ENCODE peak calls at places on chromosomes 5 and 9, in four cellular contexts. H is endothelial cell, K is stomach, N is mesothelial cell of epicardium. D is an unnamed sample.

GRCh38 chr5:2299388-2300220 is 416.9 kb upstream of the IRX4 start:
- DNase-seq in N (no peak), K (no peak), H (no peak), D (no peak)

GRCh38 chr9:132672413-132672690 is 2.1 kb downstream of the GTF3C4 start:
- DNase-seq in N (no peak), K (no peak), H (no peak), D (peak; percentile 80)

GRCh38 chr9:107137495-107138202 is 145.4 kb upstream of the RAD23B start:
- DNase-seq in K (no peak), H (peak; percentile 15), N (no peak), D (peak; percentile 50)

GRCh38 chr9:134841180-134841904 is 39.3 kb upstream of the FCN2 start:
- DNase-seq in H (no peak), N (no peak), K (no peak), D (no peak)

GRCh38 chr5:146388418-146388817 is 49.8 kb downstream of the POU4F3 start:
- DNase-seq in H (no peak), N (no peak), K (no peak), D (peak; percentile 28)

GRCh38 chr5:109155625-109156024 is 254.1 kb downstream of the PJA2 start:
- DNase-seq in N (no peak), H (no peak), K (no peak), D (no peak)

GRCh38 chr5:79512692-79513518 is 1.0 kb downstream of the HOMER1 start:
- DNase-seq in H (peak; percentile 14), N (no peak), K (no peak), D (peak; percentile 35)

GRCh38 chr5:172786736-172787462 is 15.9 kb upstream of the DUSP1 start:
- DNase-seq in N (no peak), K (no peak), H (no peak), D (no peak)

GRCh38 chr5:75952291-75952690 is 130.9 kb upstream of the SV2C start:
- DNase-seq in K (no peak), N (no peak), H (no peak), D (no peak)

GRCh38 chr5:96548941-96549340 is 113.2 kb upstream of the CAST start:
- DNase-seq in N (no peak), H (no peak), K (no peak), D (no peak)

GRCh38 chr5:56985941-56986630 is 34.2 kb upstream of the MIER3 start:
- DNase-seq in H (no peak), N (no peak), K (no peak), D (no peak)

GRCh38 chr5:151547364-151547763 is 43.8 kb downstream of the FAT2 start:
- DNase-seq in H (no peak), N (no peak), K (no peak), D (no peak)

GRCh38 chr9:3809724-3810123 is 283.9 kb upstream of the RFX3 start:
- DNase-seq in K (no peak), H (no peak), N (no peak), D (peak; percentile 79)

GRCh38 chr9:2170737-2171136 is 155.6 kb downstream of the SMARCA2 start:
- DNase-seq in K (no peak), N (no peak), H (no peak), D (no peak)

GRCh38 chr9:88947581-88948573 is 43.4 kb upstream of the S1PR3 start:
- DNase-seq in N (no peak), H (no peak), K (no peak), D (no peak)

GRCh38 chr9:95091574-95091970 is 225.9 kb downstream of the FANCC start:
- DNase-seq in H (no peak), K (no peak), N (no peak), D (peak; percentile 39)

GRCh38 chr9:136769710-136770191 is 5.4 kb upstream of the LCN15 start:
- DNase-seq in K (no peak), H (peak; percentile 72), N (no peak), D (peak; percentile 44)

GRCh38 chr9:88747768-88748167 is 212.8 kb downstream of the NXNL2 start:
- DNase-seq in H (no peak), K (no peak), N (no peak), D (peak; percentile 72)

GRCh38 chr5:109691248-109691574 is 1.5 kb downstream of the MAN2A1 start:
- DNase-seq in H (no peak), K (no peak), N (no peak), D (no peak)

GRCh38 chr5:179818746-179819295 is 1.9 kb upstream of the SQSTM1 start:
- DNase-seq in N (peak; percentile 67), H (peak; percentile 59), K (peak; percentile 98), D (peak; percentile 88)

GRCh38 chr5:179815491-179816249 is 5.0 kb upstream of the SQSTM1 start:
- DNase-seq in N (no peak), K (no peak), H (no peak), D (no peak)

GRCh38 chr5:179819296-179820126 is 1.2 kb upstream of the SQSTM1 start:
- DNase-seq in N (no peak), H (peak; percentile 56), K (peak; percentile 77), D (peak; percentile 64)

GRCh38 chr5:179816401-179817070 is 4.2 kb upstream of the SQSTM1 start:
- DNase-seq in N (no peak), K (no peak), H (no peak), D (no peak)

GRCh38 chr5:179817071-179817840 is 3.4 kb upstream of the SQSTM1 start:
- DNase-seq in H (no peak), K (no peak), N (no peak), D (no peak)
- TF ChIP-seq CTCF in H (no peak), K (no peak), N (no peak), D (no peak)

GRCh38 chr9:100426194-100426531 is 780 bp upstream of the MSANTD3 start:
- DNase-seq in H (no peak), N (no peak), K (no peak), D (no peak)

GRCh38 chr9:100425758-100426157 is 1.2 kb upstream of the MSANTD3 start:
- DNase-seq in H (no peak), N (no peak), K (no peak), D (peak; percentile 37)

GRCh38 chr9:100427366-100428263 is 672 bp downstream of the MSANTD3 start:
- DNase-seq in H (peak; percentile 47), K (peak; percentile 35), N (peak; percentile 40), D (peak; percentile 53)

GRCh38 chr9:100428871-100429654 is 2.1 kb downstream of the MSANTD3 start:
- DNase-seq in H (no peak), N (no peak), K (no peak), D (peak; percentile 96)

GRCh38 chr9:100426532-100427365 is at the start of gene MSANTD3:
- DNase-seq in K (peak; percentile 69), N (peak; percentile 47), H (peak; percentile 70), D (peak; percentile 76)
- TF ChIP-seq CTCF in K (peak; percentile 15), N (no peak), H (no peak), D (no peak)

GRCh38 chr5:115770466-115770865 is 46.0 kb downstream of the CDO1 start:
- DNase-seq in H (peak; percentile 43), K (peak; percentile 25), N (no peak), D (peak; percentile 30)
- TF ChIP-seq CTCF in H (peak; percentile 73), K (no peak), N (no peak), D (peak; percentile 66)

GRCh38 chr5:7397005-7397546 is 1.1 kb downstream of the ADCY2 start:
- DNase-seq in K (no peak), H (no peak), N (no peak), D (no peak)
- TF ChIP-seq CTCF in K (no peak), H (no peak), N (no peak), D (no peak)

GRCh38 chr9:127942152-127943010 is 4.7 kb upstream of the DPM2 start:
- DNase-seq in N (no peak), K (peak; percentile 73), H (peak; percentile 77), D (peak; percentile 51)
- TF ChIP-seq CTCF in N (peak; percentile 90), K (peak; percentile 87), H (peak; percentile 83), D (peak; percentile 82)

DNA sequence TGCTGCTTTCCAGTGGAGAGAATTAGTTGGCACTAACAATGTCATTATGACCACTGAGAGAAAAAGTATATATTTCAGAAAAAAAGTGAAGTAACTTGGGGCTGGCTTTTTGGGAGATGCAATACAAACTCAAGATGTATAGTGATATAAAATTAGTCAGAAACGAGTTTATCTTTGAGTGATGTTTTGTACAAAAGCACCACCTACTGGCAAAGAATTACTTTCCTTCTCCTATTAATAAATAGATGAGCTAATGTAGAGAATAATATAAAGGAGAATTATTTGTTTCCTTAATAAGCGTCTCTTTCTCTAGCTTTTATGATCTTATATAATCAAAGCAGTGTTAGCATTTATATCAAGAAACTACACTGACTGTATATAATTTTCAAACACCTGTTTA is 158.8 kb downstream of the MEF2C start:
- DNase-seq in H (no peak), K (no peak), N (no peak), D (peak; percentile 68)
- TF ChIP-seq CTCF in H (peak; percentile 18), K (peak; percentile 16), N (peak; percentile 53), D (peak; percentile 75)

GRCh38 chr9:36911037-36911436 is 123.0 kb downstream of the PAX5 start:
- DNase-seq in H (no peak), N (no peak), K (no peak), D (no peak)
- TF ChIP-seq CTCF in H (no peak), N (peak; percentile 13), K (no peak), D (no peak)

GRCh38 chr5:318931-319601 is 2.4 kb upstream of the AHRR start:
- DNase-seq in H (no peak), K (no peak), N (no peak), D (no peak)

GRCh38 chr5:320524-321232 is 836 bp upstream of the AHRR start:
- DNase-seq in K (no peak), H (no peak), N (no peak), D (no peak)

GRCh38 chr5:316210-317085 is 5.1 kb upstream of the AHRR start:
- DNase-seq in K (no peak), H (no peak), N (no peak), D (no peak)

GRCh38 chr5:317086-317811 is 4.3 kb upstream of the AHRR start:
- DNase-seq in N (peak; percentile 60), K (no peak), H (peak; percentile 79), D (peak; percentile 73)

DNA sequence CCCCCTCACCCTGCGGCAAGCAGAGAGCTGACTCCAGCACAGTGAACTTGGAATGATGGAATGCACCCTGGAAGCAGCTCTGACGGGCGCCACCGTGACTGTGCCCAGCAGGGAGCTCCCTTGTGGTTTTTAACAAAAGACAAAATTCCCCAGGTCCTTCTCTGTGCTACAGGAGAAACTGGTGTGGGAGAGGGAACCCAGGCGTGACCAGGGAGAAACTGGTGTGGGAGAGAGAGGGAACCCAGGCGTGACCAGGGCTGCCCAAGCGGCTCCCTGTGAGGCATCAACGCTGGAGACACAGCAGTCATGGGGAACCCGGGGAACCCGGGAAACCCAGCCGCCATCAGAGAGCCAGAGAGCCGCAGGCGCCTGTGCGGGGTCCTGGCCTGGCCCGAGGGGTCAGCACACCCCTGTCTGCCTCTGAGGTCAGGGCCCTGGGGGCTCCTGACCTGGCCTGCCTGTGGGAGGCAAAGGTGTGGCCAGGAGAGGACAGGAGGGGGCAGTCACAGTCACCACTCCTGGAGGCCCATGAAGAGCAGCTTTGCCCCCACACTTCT is 3.1 kb upstream of the AHRR start:
- DNase-seq in H (no peak), K (no peak), N (no peak), D (peak; percentile 37)
- TF ChIP-seq CTCF in H (no peak), K (no peak), N (no peak), D (no peak)

GRCh38 chr9:6106576-6107339 is 91.3 kb upstream of the RANBP6 start:
- DNase-seq in K (no peak), H (peak; percentile 28), N (no peak), D (peak; percentile 60)
- TF ChIP-seq CTCF in K (peak; percentile 33), H (no peak), N (no peak), D (peak; percentile 61)

D was measured in PC-3.